ENCODE peak calls at places on chromosomes 3 and 15, in nine cellular contexts. One of them, this sample, is unnamed.

GRCh38 chr15:98888839-98889479 is 118.6 kb downstream of the PGPEP1L start:
- DNase-seq in AG09309: no peak
- DNase-seq in right atrium auricular region: no peak
- DNase-seq in AG10803: peak
- DNase-seq in upper lobe of right lung: no peak
- DNase-seq in foreskin fibroblast: peak
- DNase-seq in Karpas-422: no peak
- DNase-seq in esophagus muscularis mucosa: no peak
- DNase-seq in epithelial cell of proximal tubule: no peak
- DNase-seq in this sample: no peak

GRCh38 chr15:53580371-53580770 is 179.1 kb downstream of the WDR72 start:
- DNase-seq in AG09309: no peak
- DNase-seq in right atrium auricular region: no peak
- DNase-seq in AG10803: no peak
- DNase-seq in upper lobe of right lung: no peak
- DNase-seq in foreskin fibroblast: no peak
- DNase-seq in Karpas-422: no peak
- DNase-seq in esophagus muscularis mucosa: no peak
- DNase-seq in epithelial cell of proximal tubule: no peak
- DNase-seq in this sample: no peak

GRCh38 chr3:29280675-29281264 is at the start of gene RBMS3:
- DNase-seq in AG09309: peak
- DNase-seq in right atrium auricular region: peak
- DNase-seq in AG10803: peak
- DNase-seq in upper lobe of right lung: peak
- DNase-seq in foreskin fibroblast: peak
- DNase-seq in Karpas-422: no peak
- DNase-seq in esophagus muscularis mucosa: peak
- DNase-seq in epithelial cell of proximal tubule: peak
- DNase-seq in this sample: peak

GRCh38 chr15:44033894-44034293 is 161.2 kb downstream of the FRMD5 start:
- DNase-seq in AG09309: no peak
- DNase-seq in right atrium auricular region: no peak
- DNase-seq in AG10803: peak
- DNase-seq in upper lobe of right lung: no peak
- DNase-seq in foreskin fibroblast: peak
- DNase-seq in Karpas-422: no peak
- DNase-seq in esophagus muscularis mucosa: no peak
- DNase-seq in epithelial cell of proximal tubule: peak
- DNase-seq in this sample: peak

GRCh38 chr15:83108266-83109219 is 1.1 kb downstream of the TM6SF1 start:
- DNase-seq in AG09309: no peak
- DNase-seq in right atrium auricular region: peak
- DNase-seq in AG10803: peak
- DNase-seq in upper lobe of right lung: peak
- DNase-seq in foreskin fibroblast: peak
- DNase-seq in Karpas-422: peak
- DNase-seq in esophagus muscularis mucosa: no peak
- DNase-seq in epithelial cell of proximal tubule: no peak
- DNase-seq in this sample: no peak

GRCh38 chr15:54208786-54209185 is 230.5 kb downstream of the UNC13C start:
- DNase-seq in AG09309: no peak
- DNase-seq in right atrium auricular region: no peak
- DNase-seq in AG10803: no peak
- DNase-seq in upper lobe of right lung: no peak
- DNase-seq in foreskin fibroblast: no peak
- DNase-seq in Karpas-422: no peak
- DNase-seq in esophagus muscularis mucosa: no peak
- DNase-seq in epithelial cell of proximal tubule: peak
- DNase-seq in this sample: no peak

GRCh38 chr15:29131336-29132109 is 138.1 kb downstream of the NSMCE3 start:
- DNase-seq in AG09309: no peak
- DNase-seq in right atrium auricular region: no peak
- DNase-seq in AG10803: no peak
- DNase-seq in upper lobe of right lung: no peak
- DNase-seq in foreskin fibroblast: no peak
- DNase-seq in Karpas-422: no peak
- DNase-seq in esophagus muscularis mucosa: no peak
- DNase-seq in epithelial cell of proximal tubule: no peak
- DNase-seq in this sample: no peak

GRCh38 chr3:51539291-51539891 is 872 bp downstream of the RAD54L2 start:
- DNase-seq in AG09309: no peak
- DNase-seq in right atrium auricular region: peak
- DNase-seq in AG10803: peak
- DNase-seq in upper lobe of right lung: no peak
- DNase-seq in foreskin fibroblast: peak
- DNase-seq in Karpas-422: peak
- DNase-seq in esophagus muscularis mucosa: no peak
- DNase-seq in epithelial cell of proximal tubule: peak
- DNase-seq in this sample: no peak

GRCh38 chr3:71927505-71928066 is 142.6 kb upstream of the PROK2 start:
- DNase-seq in AG09309: no peak
- DNase-seq in right atrium auricular region: no peak
- DNase-seq in AG10803: no peak
- DNase-seq in upper lobe of right lung: no peak
- DNase-seq in foreskin fibroblast: no peak
- DNase-seq in Karpas-422: no peak
- DNase-seq in esophagus muscularis mucosa: no peak
- DNase-seq in epithelial cell of proximal tubule: no peak
- DNase-seq in this sample: no peak

GRCh38 chr15:43518073-43518761 is 809 bp downstream of the MAP1A start:
- DNase-seq in AG09309: no peak
- DNase-seq in right atrium auricular region: peak
- DNase-seq in AG10803: peak
- DNase-seq in upper lobe of right lung: peak
- DNase-seq in foreskin fibroblast: peak
- DNase-seq in Karpas-422: peak
- DNase-seq in esophagus muscularis mucosa: no peak
- DNase-seq in epithelial cell of proximal tubule: no peak
- DNase-seq in this sample: no peak

GRCh38 chr15:47673343-47673761 is 44.0 kb upstream of the SEMA6D start:
- DNase-seq in AG09309: no peak
- DNase-seq in right atrium auricular region: peak
- DNase-seq in AG10803: no peak
- DNase-seq in upper lobe of right lung: no peak
- DNase-seq in foreskin fibroblast: peak
- DNase-seq in Karpas-422: no peak
- DNase-seq in esophagus muscularis mucosa: no peak
- DNase-seq in epithelial cell of proximal tubule: no peak
- DNase-seq in this sample: no peak

GRCh38 chr15:48076454-48076853 is 44.3 kb upstream of the SLC24A5 start:
- DNase-seq in AG09309: no peak
- DNase-seq in right atrium auricular region: no peak
- DNase-seq in AG10803: no peak
- DNase-seq in upper lobe of right lung: no peak
- DNase-seq in foreskin fibroblast: peak
- DNase-seq in Karpas-422: no peak
- DNase-seq in esophagus muscularis mucosa: no peak
- DNase-seq in epithelial cell of proximal tubule: no peak
- DNase-seq in this sample: no peak

GRCh38 chr15:29278436-29279099 is 8.9 kb upstream of the NSMCE3 start:
- DNase-seq in AG09309: peak
- DNase-seq in right atrium auricular region: no peak
- DNase-seq in AG10803: peak
- DNase-seq in upper lobe of right lung: no peak
- DNase-seq in foreskin fibroblast: peak
- DNase-seq in Karpas-422: no peak
- DNase-seq in esophagus muscularis mucosa: no peak
- DNase-seq in epithelial cell of proximal tubule: peak
- DNase-seq in this sample: peak

GRCh38 chr15:72835289-72835890 is 51.8 kb upstream of the ADPGK start:
- DNase-seq in AG09309: no peak
- DNase-seq in right atrium auricular region: no peak
- DNase-seq in AG10803: no peak
- DNase-seq in upper lobe of right lung: no peak
- DNase-seq in foreskin fibroblast: no peak
- DNase-seq in Karpas-422: peak
- DNase-seq in esophagus muscularis mucosa: no peak
- DNase-seq in epithelial cell of proximal tubule: no peak
- DNase-seq in this sample: no peak

GRCh38 chr3:171559586-171559985 is 99.4 kb upstream of the TNIK start:
- DNase-seq in AG09309: no peak
- DNase-seq in right atrium auricular region: no peak
- DNase-seq in AG10803: no peak
- DNase-seq in upper lobe of right lung: no peak
- DNase-seq in foreskin fibroblast: no peak
- DNase-seq in Karpas-422: no peak
- DNase-seq in esophagus muscularis mucosa: no peak
- DNase-seq in epithelial cell of proximal tubule: no peak
- DNase-seq in this sample: no peak

GRCh38 chr15:62684143-62684808 is 358.3 kb upstream of the TPM1 start:
- DNase-seq in AG09309: no peak
- DNase-seq in right atrium auricular region: no peak
- DNase-seq in AG10803: no peak
- DNase-seq in upper lobe of right lung: no peak
- DNase-seq in foreskin fibroblast: no peak
- DNase-seq in Karpas-422: no peak
- DNase-seq in esophagus muscularis mucosa: no peak
- DNase-seq in epithelial cell of proximal tubule: no peak
- DNase-seq in this sample: no peak

GRCh38 chr15:68061578-68061977 is 7.5 kb downstream of the PIAS1 start:
- DNase-seq in AG09309: no peak
- DNase-seq in right atrium auricular region: no peak
- DNase-seq in AG10803: no peak
- DNase-seq in upper lobe of right lung: no peak
- DNase-seq in foreskin fibroblast: no peak
- DNase-seq in Karpas-422: no peak
- DNase-seq in esophagus muscularis mucosa: no peak
- DNase-seq in epithelial cell of proximal tubule: no peak
- DNase-seq in this sample: no peak
- H3K4me3 ChIP-seq in AG09309: no peak
- H3K4me3 ChIP-seq in right atrium auricular region: no peak
- H3K4me3 ChIP-seq in AG10803: no peak
- H3K4me3 ChIP-seq in upper lobe of right lung: no peak
- H3K4me3 ChIP-seq in foreskin fibroblast: no peak
- H3K4me3 ChIP-seq in Karpas-422: no peak
- H3K4me3 ChIP-seq in esophagus muscularis mucosa: no peak
- H3K4me3 ChIP-seq in epithelial cell of proximal tubule: no peak
- H3K4me3 ChIP-seq in this sample: no peak

GRCh38 chr3:177286034-177286433 is 88.8 kb upstream of the TBL1XR1 start:
- DNase-seq in AG09309: no peak
- DNase-seq in right atrium auricular region: no peak
- DNase-seq in AG10803: no peak
- DNase-seq in upper lobe of right lung: no peak
- DNase-seq in foreskin fibroblast: no peak
- DNase-seq in Karpas-422: no peak
- DNase-seq in esophagus muscularis mucosa: no peak
- DNase-seq in epithelial cell of proximal tubule: peak
- DNase-seq in this sample: no peak
- H3K4me3 ChIP-seq in AG09309: no peak
- H3K4me3 ChIP-seq in right atrium auricular region: no peak
- H3K4me3 ChIP-seq in AG10803: no peak
- H3K4me3 ChIP-seq in upper lobe of right lung: no peak
- H3K4me3 ChIP-seq in foreskin fibroblast: no peak
- H3K4me3 ChIP-seq in Karpas-422: no peak
- H3K4me3 ChIP-seq in esophagus muscularis mucosa: no peak
- H3K4me3 ChIP-seq in epithelial cell of proximal tubule: no peak
- H3K4me3 ChIP-seq in this sample: no peak

GRCh38 chr3:185943363-185944106 is 5.7 kb upstream of the TRA2B start:
- DNase-seq in AG09309: peak
- DNase-seq in right atrium auricular region: peak
- DNase-seq in AG10803: peak
- DNase-seq in upper lobe of right lung: peak
- DNase-seq in foreskin fibroblast: peak
- DNase-seq in Karpas-422: peak
- DNase-seq in esophagus muscularis mucosa: peak
- DNase-seq in epithelial cell of proximal tubule: no peak
- DNase-seq in this sample: peak

GRCh38 chr3:185939721-185940120 is 1.9 kb upstream of the TRA2B start:
- DNase-seq in AG09309: no peak
- DNase-seq in right atrium auricular region: no peak
- DNase-seq in AG10803: no peak
- DNase-seq in upper lobe of right lung: no peak
- DNase-seq in foreskin fibroblast: peak
- DNase-seq in Karpas-422: no peak
- DNase-seq in esophagus muscularis mucosa: no peak
- DNase-seq in epithelial cell of proximal tubule: no peak
- DNase-seq in this sample: no peak

GRCh38 chr3:185942396-185942795 is 4.6 kb upstream of the TRA2B start:
- DNase-seq in AG09309: no peak
- DNase-seq in right atrium auricular region: no peak
- DNase-seq in AG10803: no peak
- DNase-seq in upper lobe of right lung: no peak
- DNase-seq in foreskin fibroblast: no peak
- DNase-seq in Karpas-422: no peak
- DNase-seq in esophagus muscularis mucosa: no peak
- DNase-seq in epithelial cell of proximal tubule: no peak
- DNase-seq in this sample: no peak

GRCh38 chr3:185942907-185943306 is 5.1 kb upstream of the TRA2B start:
- DNase-seq in AG09309: no peak
- DNase-seq in right atrium auricular region: no peak
- DNase-seq in AG10803: no peak
- DNase-seq in upper lobe of right lung: no peak
- DNase-seq in foreskin fibroblast: no peak
- DNase-seq in Karpas-422: no peak
- DNase-seq in esophagus muscularis mucosa: no peak
- DNase-seq in epithelial cell of proximal tubule: no peak
- DNase-seq in this sample: no peak

DNA sequence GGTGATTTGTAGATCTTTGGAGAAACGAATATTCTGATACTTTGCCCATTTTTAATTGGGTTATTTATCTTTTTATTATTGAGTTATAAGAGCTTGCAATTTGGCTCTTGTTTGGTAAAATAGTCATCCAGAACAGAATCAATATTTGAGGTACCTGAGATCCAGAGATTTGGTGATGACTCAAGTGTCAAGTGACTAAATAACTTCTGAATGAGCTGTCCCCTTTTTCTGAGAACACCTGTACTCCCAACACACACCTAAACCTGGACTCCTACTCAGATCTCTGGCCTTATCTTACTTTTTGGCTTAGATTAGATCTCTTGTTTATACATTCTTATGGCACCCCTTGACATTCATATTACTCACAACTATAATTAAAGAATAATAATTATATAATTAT is 3.1 kb upstream of the TRA2B start:
- DNase-seq in AG09309: no peak
- DNase-seq in right atrium auricular region: no peak
- DNase-seq in AG10803: no peak
- DNase-seq in upper lobe of right lung: no peak
- DNase-seq in foreskin fibroblast: no peak
- DNase-seq in Karpas-422: no peak
- DNase-seq in esophagus muscularis mucosa: no peak
- DNase-seq in epithelial cell of proximal tubule: no peak
- DNase-seq in this sample: no peak
- H3K4me3 ChIP-seq in AG09309: no peak
- H3K4me3 ChIP-seq in right atrium auricular region: no peak
- H3K4me3 ChIP-seq in AG10803: no peak
- H3K4me3 ChIP-seq in upper lobe of right lung: no peak
- H3K4me3 ChIP-seq in foreskin fibroblast: no peak
- H3K4me3 ChIP-seq in Karpas-422: no peak
- H3K4me3 ChIP-seq in esophagus muscularis mucosa: no peak
- H3K4me3 ChIP-seq in epithelial cell of proximal tubule: no peak
- H3K4me3 ChIP-seq in this sample: no peak

DNA sequence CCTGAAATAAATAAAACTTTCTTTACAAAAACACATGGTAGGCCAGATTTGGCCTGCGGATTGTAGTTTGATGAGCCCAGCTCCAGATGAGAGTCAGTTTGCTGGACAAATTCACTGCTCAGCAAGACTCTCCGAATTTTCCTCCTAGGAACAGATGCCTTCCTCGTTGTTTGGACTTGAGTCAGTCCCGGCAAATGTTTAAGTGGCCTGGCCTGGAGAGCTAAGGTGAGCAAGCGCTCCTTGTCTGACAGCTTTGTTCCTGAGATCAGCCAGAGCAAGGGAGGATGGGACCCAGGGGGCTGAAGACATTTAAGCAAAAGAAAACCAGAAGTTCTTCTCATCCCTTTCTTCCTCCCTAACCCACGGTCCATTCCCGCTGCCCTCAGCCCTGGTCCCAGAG is 40.2 kb downstream of the POLR2M start:
- DNase-seq in AG09309: no peak
- DNase-seq in right atrium auricular region: no peak
- DNase-seq in AG10803: no peak
- DNase-seq in upper lobe of right lung: no peak
- DNase-seq in foreskin fibroblast: no peak
- DNase-seq in Karpas-422: no peak
- DNase-seq in esophagus muscularis mucosa: no peak
- DNase-seq in epithelial cell of proximal tubule: no peak
- DNase-seq in this sample: no peak
- H3K4me3 ChIP-seq in AG09309: no peak
- H3K4me3 ChIP-seq in right atrium auricular region: no peak
- H3K4me3 ChIP-seq in AG10803: no peak
- H3K4me3 ChIP-seq in upper lobe of right lung: peak
- H3K4me3 ChIP-seq in foreskin fibroblast: no peak
- H3K4me3 ChIP-seq in Karpas-422: no peak
- H3K4me3 ChIP-seq in esophagus muscularis mucosa: peak
- H3K4me3 ChIP-seq in epithelial cell of proximal tubule: no peak
- H3K4me3 ChIP-seq in this sample: no peak